ENCODE peak calls at places on chromosomes 13 and 19, in seven cellular contexts. B is nephron progenitor cell, Y is right atrium auricular region, A is tibial nerve, Q is endothelial cell, N is heart right ventricle, U is WTC11. T is an unnamed sample.

GRCh38 chr19:3073159-3073563 is 10.9 kb upstream of the TLE5 start:
- DNase-seq in U (no peak), Q (no peak), Y (no peak), N (no peak), B (no peak), A (no peak), T (no peak)

GRCh38 chr13:21031594-21031993 is 29.8 kb downstream of the LATS2 start:
- DNase-seq in Y (peak), B (no peak), N (no peak), Q (no peak), U (no peak), A (no peak), T (no peak)

GRCh38 chr13:88456155-88456554 is 785.0 kb downstream of the SLITRK5 start:
- DNase-seq in A (no peak), Y (no peak), B (no peak), Q (no peak), U (no peak), N (no peak), T (no peak)

GRCh38 chr19:43552616-43553015 is 19.6 kb downstream of the ZNF575 start:
- DNase-seq in N (no peak), U (no peak), Q (no peak), Y (no peak), B (no peak), A (no peak), T (no peak)

GRCh38 chr13:73058432-73058740 is 419 bp upstream of the KLF5 start:
- DNase-seq in U (no peak), B (no peak), A (no peak), Y (no peak), N (no peak), Q (no peak), T (no peak)

GRCh38 chr13:42973581-42973980 is 18.5 kb downstream of the EPSTI1 start:
- DNase-seq in A (no peak), Y (no peak), B (no peak), Q (no peak), U (no peak), N (no peak), T (no peak)

GRCh38 chr19:31533114-31533513 is 183.9 kb upstream of the TSHZ3 start:
- DNase-seq in Q (no peak), A (no peak), U (no peak), Y (peak), B (no peak), N (no peak), T (no peak)

GRCh38 chr19:45471116-45471865 is 3.5 kb downstream of the FOSB start:
- DNase-seq in Y (no peak), B (no peak), Q (no peak), N (no peak), A (no peak), U (no peak), T (no peak)

GRCh38 chr19:15288146-15288963 is 44.0 kb downstream of the BRD4 start:
- DNase-seq in U (no peak), N (no peak), Q (no peak), B (no peak), Y (no peak), A (peak), T (peak)

GRCh38 chr13:33787051-33787591 is 30.8 kb upstream of the RFC3 start:
- DNase-seq in Q (no peak), U (no peak), N (no peak), A (no peak), B (no peak), Y (no peak), T (no peak)

GRCh38 chr19:16542045-16542893 is at the start of gene CHERP:
- DNase-seq in A (peak), B (peak), Q (peak), U (peak), Y (peak), N (peak), T (peak)

GRCh38 chr19:14089662-14090508 is 666 bp downstream of the SAMD1 start:
- DNase-seq in N (no peak), Q (peak), Y (no peak), U (peak), A (no peak), B (peak), T (peak)

GRCh38 chr13:79423801-79424642 is 18.0 kb upstream of the RBM26 start:
- DNase-seq in Q (no peak), Y (no peak), A (no peak), U (no peak), N (no peak), B (no peak), T (no peak)

GRCh38 chr13:46297338-46297737 is 85.6 kb downstream of the LRRC63 start:
- DNase-seq in B (no peak), Q (no peak), U (no peak), N (no peak), Y (no peak), A (no peak), T (no peak)

GRCh38 chr13:114249062-114249461 is 14.4 kb downstream of the CDC16 start:
- DNase-seq in Y (no peak), N (no peak), A (no peak), Q (no peak), B (no peak), U (no peak), T (no peak)

GRCh38 chr13:30898721-30899188 is 7.3 kb upstream of the MEDAG start:
- DNase-seq in A (peak), U (no peak), B (no peak), Q (peak), N (peak), Y (peak), T (no peak)

GRCh38 chr19:14514215-14514871 is 3.9 kb downstream of the DNAJB1 start:
- DNase-seq in A (no peak), Y (no peak), N (no peak), U (no peak), B (no peak), Q (no peak), T (no peak)

GRCh38 chr19:29927944-29928669 is 13.9 kb upstream of the URI1 start:
- DNase-seq in N (no peak), B (peak), A (no peak), Y (no peak), U (peak), Q (no peak), T (peak)

GRCh38 chr19:2186071-2186846 is 22.5 kb downstream of the DOT1L start:
- DNase-seq in B (no peak), A (peak), Y (peak), Q (no peak), N (peak), U (no peak), T (no peak)

GRCh38 chr13:114124921-114125320 is 7.5 kb downstream of the RASA3 start:
- DNase-seq in Q (no peak), N (no peak), Y (no peak), U (no peak), A (no peak), B (no peak), T (no peak)

GRCh38 chr13:33524086-33524485 is 238.5 kb upstream of the STARD13 start:
- DNase-seq in Q (no peak), N (no peak), Y (no peak), A (no peak), U (no peak), B (no peak), T (no peak)

GRCh38 chr19:36030264-36031148 is 2.2 kb downstream of the CLIP3 start:
- DNase-seq in Q (no peak), U (no peak), Y (no peak), A (no peak), N (no peak), B (no peak), T (no peak)

GRCh38 chr19:29323046-29323971 is 110.4 kb upstream of the UQCRFS1 start:
- DNase-seq in U (no peak), N (no peak), Y (peak), A (no peak), Q (no peak), B (no peak), T (no peak)

GRCh38 chr19:1131718-1132552 is 28.1 kb downstream of the GPX4 start:
- DNase-seq in Y (peak), N (peak), A (peak), Q (peak), B (peak), U (peak), T (peak)

GRCh38 chr19:43467730-43468129 is 2.3 kb upstream of the LYPD3 start:
- DNase-seq in Y (no peak), B (no peak), N (no peak), A (no peak), Q (no peak), U (no peak), T (no peak)

GRCh38 chr13:32639502-32640105 is 53.4 kb downstream of the PDS5B start:
- DNase-seq in N (peak), A (peak), B (peak), U (peak), Y (peak), Q (peak), T (peak)

GRCh38 chr13:40549500-40550094 is 116.8 kb downstream of the FOXO1 start:
- DNase-seq in U (no peak), Y (peak), B (no peak), N (no peak), Q (no peak), A (no peak), T (no peak)

GRCh38 chr13:51488212-51488611 is 35.4 kb upstream of the INTS6 start:
- DNase-seq in B (no peak), A (no peak), Y (no peak), U (no peak), Q (no peak), N (no peak), T (no peak)

GRCh38 chr19:41307090-41307875 is 2.7 kb upstream of the CCDC97 start:
- DNase-seq in B (no peak), Q (no peak), Y (no peak), N (no peak), U (no peak), A (no peak), T (no peak)

GRCh38 chr13:98994896-98995295 is 17.0 kb upstream of the DOCK9 start:
- DNase-seq in Q (no peak), N (no peak), B (no peak), A (no peak), U (no peak), Y (no peak), T (no peak)

GRCh38 chr19:1153891-1154730 is 20.0 kb downstream of the SBNO2 start:
- DNase-seq in Q (no peak), U (no peak), N (no peak), Y (no peak), B (no peak), A (no peak), T (no peak)

GRCh38 chr19:12955996-12956395 is 1.0 kb downstream of the GADD45GIP1 start:
- DNase-seq in B (no peak), Q (no peak), Y (no peak), A (no peak), N (no peak), U (no peak), T (no peak)

GRCh38 chr13:36275190-36276002 is 22.2 kb downstream of the CCDC169 start:
- DNase-seq in Q (peak), B (peak), N (peak), A (no peak), U (no peak), Y (no peak), T (peak)

GRCh38 chr19:53467503-53468262 is at the start of gene ZNF813:
- DNase-seq in Y (peak), A (peak), Q (peak), U (peak), B (peak), N (peak), T (peak)

GRCh38 chr19:48819366-48819816 is 8.6 kb upstream of the BCAT2 start:
- DNase-seq in U (no peak), Q (no peak), N (peak), Y (peak), A (peak), B (no peak), T (no peak)

GRCh38 chr13:44170731-44171130 is 202.9 kb upstream of the SERP2 start:
- DNase-seq in B (no peak), N (no peak), A (no peak), U (no peak), Y (no peak), Q (no peak), T (no peak)

GRCh38 chr19:10003271-10003670 is 7.0 kb downstream of the COL5A3 start:
- DNase-seq in Q (no peak), A (no peak), Y (no peak), U (no peak), B (no peak), N (no peak), T (no peak)

GRCh38 chr19:10004617-10005016 is 5.7 kb downstream of the COL5A3 start:
- DNase-seq in Y (no peak), Q (no peak), N (no peak), U (no peak), B (no peak), A (no peak), T (no peak)

GRCh38 chr19:10000171-10000826 is 10.0 kb downstream of the COL5A3 start:
- DNase-seq in U (peak), Y (peak), N (peak), A (peak), B (peak), Q (peak), T (peak)

GRCh38 chr19:10005632-10006334 is 4.5 kb downstream of the COL5A3 start:
- DNase-seq in Q (no peak), U (no peak), B (no peak), A (no peak), N (no peak), Y (no peak), T (no peak)

DNA sequence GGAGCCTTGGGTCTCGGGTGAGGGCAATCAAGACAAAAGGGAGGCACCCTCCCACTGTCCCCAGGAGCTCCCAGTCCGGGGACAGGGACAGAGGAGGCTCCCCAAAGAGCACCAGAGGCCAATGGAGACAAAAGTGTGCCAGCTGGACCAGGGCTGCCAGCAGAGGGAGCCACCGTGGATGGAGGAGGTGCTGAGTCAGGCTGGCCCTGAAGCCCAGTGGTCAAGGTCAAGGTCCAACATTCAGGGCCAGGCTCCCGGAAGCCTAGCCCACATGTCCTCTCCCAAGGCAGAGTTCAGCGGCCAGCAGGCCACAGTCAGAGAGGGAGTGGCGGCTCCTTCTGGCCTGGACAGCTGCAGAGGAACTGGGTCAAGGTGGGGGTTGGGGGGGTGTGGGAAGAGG is 8.4 kb downstream of the COL5A3 start:
- DNase-seq in U (peak), Q (peak), A (no peak), Y (no peak), N (peak), B (peak), T (peak)
- TF ChIP-seq CTCF in U (peak), Q (peak), A (peak), Y (peak), N (peak), B (no peak), T (peak)

GRCh38 chr19:18940791-18941627 is at the start of gene HOMER3:
- DNase-seq in N (peak), B (peak), Q (peak), Y (peak), U (peak), A (peak), T (peak)
- TF ChIP-seq CTCF in N (peak), B (no peak), Q (no peak), Y (peak), U (no peak), A (peak), T (peak)

DNA sequence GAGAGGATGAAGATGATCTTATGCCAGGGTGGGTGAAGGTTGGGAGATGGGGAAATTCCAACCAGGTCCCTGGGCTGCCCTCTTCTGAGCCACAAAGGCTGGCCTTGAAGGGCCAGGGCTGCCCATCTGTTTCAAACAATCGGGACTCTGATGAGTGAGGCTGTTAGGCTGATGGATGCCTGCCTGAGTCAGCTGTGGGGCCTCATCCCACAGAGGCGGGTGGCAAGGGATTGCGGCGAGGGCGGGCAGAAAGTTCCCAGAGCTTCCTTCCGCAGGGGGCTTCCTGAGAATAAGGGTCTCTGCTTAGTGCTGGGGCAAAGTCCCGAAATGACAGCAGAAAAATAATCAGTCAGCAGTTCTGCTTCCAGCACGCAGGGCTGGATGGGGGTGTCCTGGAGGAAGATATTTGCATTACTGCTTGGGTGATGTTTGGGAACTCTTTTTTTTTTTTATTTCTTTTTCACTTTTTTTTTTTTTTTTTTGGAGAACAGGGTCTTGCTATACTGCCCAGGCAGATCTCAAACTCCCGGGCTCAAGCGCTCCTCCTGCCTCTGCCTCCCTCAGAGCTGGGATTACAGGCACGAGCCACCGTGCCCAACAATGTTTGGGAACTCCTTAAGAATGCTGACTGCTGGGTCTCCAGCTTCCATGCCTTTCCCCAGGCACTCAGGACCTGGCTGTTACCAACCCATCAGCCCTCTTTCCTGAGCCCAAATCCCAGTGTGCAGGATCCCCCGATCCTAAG is 14.1 kb downstream of the SH3GL1 start:
- DNase-seq in Q (no peak), N (no peak), A (no peak), U (no peak), Y (no peak), B (no peak), T (no peak)
- TF ChIP-seq CTCF in Q (peak), N (no peak), A (no peak), U (no peak), Y (no peak), B (no peak), T (peak)

GRCh38 chr13:28267495-28267894 is 129.2 kb downstream of the PAN3 start:
- DNase-seq in Y (no peak), B (no peak), A (no peak), U (no peak), N (no peak), Q (no peak), T (no peak)

GRCh38 chr13:28273919-28274318 is 135.6 kb downstream of the PAN3 start:
- DNase-seq in Q (no peak), Y (no peak), N (no peak), U (no peak), B (no peak), A (no peak), T (no peak)

DNA sequence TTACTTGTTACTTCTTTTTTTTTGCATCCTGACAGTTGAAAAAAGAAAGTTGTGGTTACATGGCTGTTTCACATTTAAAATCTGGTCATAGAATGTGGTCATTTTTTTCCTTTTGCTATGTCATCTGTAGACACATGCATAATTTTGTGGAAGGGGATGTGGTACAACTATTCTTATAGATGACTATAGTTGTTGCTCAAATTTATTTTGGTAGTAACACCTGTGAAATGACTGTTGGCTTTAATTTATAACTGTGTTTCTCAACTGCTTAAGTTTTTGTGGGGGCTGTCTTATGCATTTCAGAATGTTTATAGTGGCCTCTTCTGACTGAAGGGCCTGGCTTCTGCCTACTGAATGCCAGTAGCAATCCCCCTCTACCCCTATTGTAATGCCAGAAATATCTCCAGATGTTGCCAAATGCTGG is 130.5 kb downstream of the PAN3 start:
- DNase-seq in N (no peak), A (no peak), B (no peak), Q (no peak), Y (no peak), U (no peak), T (no peak)
- TF ChIP-seq CTCF in N (no peak), A (no peak), B (no peak), Q (no peak), Y (no peak), U (no peak), T (no peak)

DNA sequence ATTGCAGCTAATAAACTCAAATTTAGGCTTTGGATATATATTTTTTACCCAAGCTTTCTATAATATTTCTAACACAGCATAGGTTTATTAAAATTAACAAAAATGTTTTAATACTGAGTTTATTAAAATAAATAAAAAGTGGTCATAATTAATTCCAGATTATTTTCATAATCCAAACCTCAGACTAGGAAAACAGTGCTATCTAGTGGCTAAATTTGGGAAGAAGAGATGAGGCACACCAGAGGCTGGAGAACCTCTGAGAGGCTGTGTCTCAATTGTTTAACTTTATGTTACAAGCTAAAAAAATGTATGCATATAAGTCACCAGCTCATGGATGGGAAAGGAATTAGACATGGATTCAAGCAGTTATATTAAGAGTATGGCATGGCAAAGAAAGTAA is 392.5 kb downstream of the DIAPH3 start:
- DNase-seq in Y (no peak), Q (no peak), A (no peak), U (no peak), N (no peak), B (no peak), T (no peak)
- TF ChIP-seq CTCF in Y (peak), Q (peak), A (peak), U (no peak), N (peak), B (peak), T (peak)

DNA sequence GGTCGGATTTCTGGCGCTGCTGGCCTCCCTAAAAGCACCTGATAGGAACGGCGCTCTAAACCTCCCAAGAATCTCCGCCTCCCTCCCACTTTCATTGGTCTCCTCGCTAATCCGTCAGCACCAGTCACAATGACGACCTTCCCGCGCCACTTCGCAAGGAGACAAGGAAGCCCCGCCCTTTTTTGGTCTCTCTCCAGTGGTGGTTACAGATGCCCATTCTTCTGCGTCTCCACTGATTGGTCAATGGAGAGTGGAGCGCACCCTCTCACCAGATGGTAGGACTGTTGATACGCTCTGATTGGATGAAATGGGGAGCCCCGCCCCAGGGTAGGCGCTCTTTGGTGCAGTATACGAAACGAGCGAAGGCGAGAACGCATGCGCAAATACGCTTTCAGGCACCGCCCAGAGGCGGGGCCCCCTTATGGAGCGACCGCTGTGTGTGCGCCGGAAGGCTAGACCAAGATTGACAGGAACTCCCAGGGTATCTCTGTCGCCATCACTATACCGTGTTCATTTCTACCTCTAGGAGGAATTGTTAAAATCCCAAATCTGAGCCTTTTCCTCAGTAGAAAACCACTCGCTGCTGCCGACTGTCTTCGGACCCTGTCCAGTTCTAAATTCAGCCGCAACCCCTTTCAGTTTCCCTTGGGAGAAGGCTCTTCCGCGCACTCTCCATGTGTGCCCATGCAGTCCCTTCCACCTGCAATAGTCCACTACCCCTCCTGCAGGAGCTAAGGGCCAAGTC is 617 bp upstream of the HNRNPL start:
- DNase-seq in Y (peak), A (peak), U (peak), Q (peak), B (peak), N (peak), T (peak)
- TF ChIP-seq CTCF in Y (no peak), A (no peak), U (no peak), Q (no peak), B (no peak), N (peak), T (peak)